ENCODE peak calls at places on chromosomes 13 and 19, in six cellular contexts. N is PC-3; A is activated CD8-positive, alpha-beta T cell treated with anti-CD3 and anti-CD28 coated beads for 36 hours; J is naive thymus-derived CD4-positive, alpha-beta T cell; Y is Right ventricle myocardium inferior; K is upper lobe of right lung. G is an unnamed sample.

GRCh38 chr13:105445793-105446192 is 1089.7 kb downstream of the EFNB2 start:
- ATAC-seq in N (no peak), J (no peak), A (no peak), K (no peak), Y (no peak), G (no peak)

GRCh38 chr13:94329277-94329676 is 150.2 kb downstream of the DCT start:
- ATAC-seq in Y (peak), J (no peak), A (no peak), N (no peak), K (no peak), G (peak)

GRCh38 chr13:86946734-86947133 is 724.4 kb upstream of the SLITRK5 start:
- ATAC-seq in J (no peak), K (no peak), N (no peak), A (peak), Y (no peak), G (no peak)

GRCh38 chr13:24168980-24169379 is 8.5 kb downstream of the SPATA13 start:
- ATAC-seq in N (no peak), A (no peak), Y (peak), J (no peak), K (no peak), G (no peak)

GRCh38 chr13:28707629-28708427 is 10.9 kb downstream of the SLC46A3 start:
- ATAC-seq in A (peak), N (peak), K (peak), Y (peak), J (peak), G (no peak)

GRCh38 chr19:38719761-38720558 is 24.3 kb downstream of the CAPN12 start:
- ATAC-seq in K (peak), J (no peak), N (peak), Y (no peak), A (no peak), G (no peak)

GRCh38 chr19:16060294-16060693 is 16.0 kb upstream of the TPM4 start:
- ATAC-seq in K (no peak), Y (no peak), N (no peak), A (no peak), J (no peak), G (no peak)

GRCh38 chr13:85500716-85501256 is 298.4 kb downstream of the SLITRK6 start:
- ATAC-seq in Y (no peak), A (no peak), K (no peak), N (peak), J (no peak), G (no peak)

GRCh38 chr19:8146877-8147575 is 2.4 kb downstream of the FBN3 start:
- ATAC-seq in A (no peak), N (no peak), Y (no peak), K (peak), J (no peak), G (no peak)

GRCh38 chr13:31175847-31176536 is 14.3 kb upstream of the HSPH1 start:
- ATAC-seq in J (no peak), N (no peak), Y (no peak), K (no peak), A (no peak), G (no peak)

GRCh38 chr19:37855098-37855497 is 51.3 kb downstream of the WDR87 start:
- ATAC-seq in J (no peak), N (no peak), Y (peak), K (peak), A (peak), G (no peak)

GRCh38 chr13:49571299-49572240 is 13.8 kb downstream of the RCBTB1 start:
- ATAC-seq in N (no peak), J (no peak), K (peak), Y (no peak), A (no peak), G (no peak)

GRCh38 chr13:42985312-42986175 is 6.5 kb downstream of the EPSTI1 start:
- ATAC-seq in Y (peak), N (no peak), K (peak), A (no peak), J (no peak), G (peak)

GRCh38 chr13:73948848-73949529 is 185.2 kb downstream of the KLF12 start:
- ATAC-seq in A (peak), Y (no peak), J (no peak), N (no peak), K (no peak), G (no peak)

GRCh38 chr19:50461066-50461875 is 15.0 kb upstream of the EMC10 start:
- ATAC-seq in K (peak), J (peak), A (peak), N (peak), Y (peak), G (no peak)

GRCh38 chr19:2273356-2274184 is 8.4 kb downstream of the PEAK3 start:
- ATAC-seq in J (peak), K (peak), N (peak), A (peak), Y (peak), G (peak)

GRCh38 chr13:107361666-107362065 is 793.7 kb upstream of the ARGLU1 start:
- ATAC-seq in K (no peak), Y (no peak), N (no peak), A (no peak), J (no peak), G (no peak)

GRCh38 chr13:98401936-98402335 is 175.0 kb downstream of the STK24 start:
- ATAC-seq in K (no peak), A (no peak), N (no peak), J (no peak), Y (no peak), G (no peak)

GRCh38 chr13:25762288-25762687 is 289.5 kb downstream of the SHISA2 start:
- ATAC-seq in Y (no peak), A (peak), N (no peak), J (no peak), K (no peak), G (no peak)

GRCh38 chr19:15091918-15092753 is 10.1 kb downstream of the OR1I1 start:
- ATAC-seq in A (peak), Y (no peak), N (peak), K (peak), J (peak), G (no peak)

GRCh38 chr13:97567510-97568243 is 133.7 kb downstream of the RAP2A start:
- ATAC-seq in N (peak), J (no peak), A (no peak), K (peak), Y (peak), G (peak)

GRCh38 chr13:112486386-112487126 is 101.4 kb downstream of the TUBGCP3 start:
- ATAC-seq in A (no peak), N (no peak), Y (no peak), J (no peak), K (no peak), G (no peak)

GRCh38 chr19:33177417-33177976 is 16.6 kb upstream of the LRP3 start:
- ATAC-seq in N (peak), K (no peak), A (no peak), Y (no peak), J (peak), G (no peak)

GRCh38 chr19:53285087-53285486 is 17.6 kb upstream of the VN1R4 start:
- ATAC-seq in A (no peak), Y (no peak), K (no peak), J (no peak), N (peak), G (no peak)

GRCh38 chr19:32227561-32228165 is 117.7 kb upstream of the ZNF507 start:
- ATAC-seq in N (no peak), J (no peak), K (no peak), Y (no peak), A (no peak), G (no peak)

GRCh38 chr19:3776479-3777040 is 4.5 kb upstream of the RAX2 start:
- ATAC-seq in N (no peak), K (no peak), Y (no peak), A (no peak), J (no peak), G (no peak)

GRCh38 chr19:1967087-1967608 is 26.2 kb downstream of the CSNK1G2 start:
- ATAC-seq in N (no peak), K (no peak), J (peak), A (peak), Y (no peak), G (no peak)

GRCh38 chr19:6056282-6056741 is 54.0 kb downstream of the RFX2 start:
- ATAC-seq in A (no peak), J (no peak), Y (peak), K (peak), N (no peak), G (no peak)

GRCh38 chr13:105363747-105364177 is 1171.7 kb downstream of the EFNB2 start:
- ATAC-seq in J (no peak), K (no peak), N (no peak), Y (no peak), A (no peak), G (no peak)

G was measured in gastroesophageal sphincter.